ENCODE peak calls at places on chromosomes 11 and 22, in five cellular contexts. X is K562, U is HCT116, C is HepG2, Q is H1. R is an unnamed sample.

GRCh38 chr11:64935634-64936081 is at the start of gene GPHA2:
- DNase-seq in Q (peak), X (peak), U (no peak), C (peak), R (peak)

GRCh38 chr11:126834149-126834548 is 166.4 kb downstream of the KIRREL3 start:
- DNase-seq in C (no peak), X (peak), U (no peak), Q (no peak), R (no peak)

GRCh38 chr22:39290248-39290720 is 29.1 kb downstream of the RPL3 start:
- DNase-seq in Q (no peak), U (peak), C (no peak), X (no peak), R (no peak)

GRCh38 chr22:44664149-44664548 is 37.9 kb upstream of the PRR5 start:
- DNase-seq in X (no peak), Q (no peak), C (no peak), U (no peak), R (no peak)

GRCh38 chr11:73245461-73245860 is 26.7 kb upstream of the P2RY6 start:
- DNase-seq in X (no peak), C (no peak), U (no peak), Q (no peak), R (no peak)

GRCh38 chr11:96696736-96697135 is 306.9 kb downstream of the JRKL start:
- DNase-seq in C (no peak), X (no peak), U (no peak), Q (no peak), R (no peak)

GRCh38 chr11:34262601-34263081 is 95.2 kb downstream of the ABTB2 start:
- DNase-seq in X (no peak), C (no peak), Q (no peak), U (no peak), R (no peak)

GRCh38 chr11:12512826-12513395 is 135.5 kb downstream of the PARVA start:
- DNase-seq in X (no peak), Q (peak), U (no peak), C (no peak), R (no peak)

GRCh38 chr11:57776101-57776511 is 14.5 kb downstream of the CTNND1 start:
- DNase-seq in C (no peak), X (no peak), U (no peak), Q (no peak), R (peak)

GRCh38 chr11:125341676-125342075 is 154.4 kb downstream of the FEZ1 start:
- DNase-seq in C (no peak), Q (no peak), U (no peak), X (no peak), R (no peak)
- TF ChIP-seq JUND in C (no peak), Q (no peak), U (no peak), X (no peak), R (no peak)

GRCh38 chr11:125428486-125429173 is 67.4 kb downstream of the FEZ1 start:
- DNase-seq in U (no peak), X (peak), Q (no peak), C (no peak), R (no peak)

GRCh38 chr11:125431481-125431880 is 64.6 kb downstream of the FEZ1 start:
- DNase-seq in C (no peak), U (no peak), Q (no peak), X (no peak), R (no peak)

GRCh38 chr11:125431009-125431408 is 65.1 kb downstream of the FEZ1 start:
- DNase-seq in C (no peak), Q (no peak), X (no peak), U (no peak), R (no peak)

GRCh38 chr11:125429174-125429707 is 66.8 kb downstream of the FEZ1 start:
- DNase-seq in C (peak), Q (peak), X (peak), U (peak), R (peak)

DNA sequence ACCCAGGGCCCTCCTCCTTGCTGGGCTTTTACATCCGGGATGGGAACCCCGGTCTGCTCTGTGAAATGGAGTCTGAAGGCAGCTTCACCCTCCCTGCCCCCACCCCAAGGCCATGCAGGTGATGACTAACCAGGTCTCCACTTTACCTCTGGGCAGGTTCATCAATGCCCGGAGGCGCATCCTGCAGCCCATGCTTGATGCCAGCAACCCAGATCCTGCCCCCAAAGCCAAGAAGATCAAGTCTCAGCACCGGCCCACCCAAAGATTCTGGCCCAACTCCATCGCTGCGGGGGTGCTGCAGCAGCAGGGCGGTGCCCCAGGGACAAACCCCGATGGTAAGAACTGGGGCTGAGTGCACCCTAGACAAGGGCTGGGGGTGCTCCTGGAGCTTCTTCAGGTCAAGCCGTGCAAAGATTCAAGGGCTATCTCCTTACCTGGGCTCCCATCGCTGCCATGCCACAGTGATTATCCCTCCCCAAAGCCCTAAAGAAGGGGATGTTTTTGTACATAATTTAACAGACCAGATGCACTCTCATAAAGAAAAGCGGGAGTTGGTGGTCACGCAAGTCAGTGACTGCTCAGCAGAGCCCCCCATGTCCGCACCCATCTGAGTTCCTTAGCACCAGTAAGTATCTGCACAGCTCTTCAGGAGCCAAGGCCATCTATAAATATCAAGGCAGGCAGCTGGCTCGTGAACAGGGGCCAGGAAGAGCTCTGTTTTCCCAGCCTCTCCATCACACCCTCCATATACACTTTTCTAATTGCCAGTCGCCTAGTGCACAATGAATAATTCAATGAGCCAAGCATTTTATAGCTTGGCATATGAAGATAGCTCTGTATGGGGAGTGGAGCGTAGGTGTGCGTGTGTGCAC is 66.0 kb downstream of the FEZ1 start:
- DNase-seq in U (no peak), X (no peak), Q (no peak), C (no peak), R (no peak)
- TF ChIP-seq JUND in U (no peak), X (no peak), Q (no peak), C (no peak), R (no peak)

GRCh38 chr11:26247340-26247739 is 84.6 kb upstream of the ANO3 start:
- DNase-seq in C (no peak), Q (no peak), U (no peak), X (no peak), R (no peak)

GRCh38 chr11:26243426-26243825 is 88.5 kb upstream of the ANO3 start:
- DNase-seq in X (no peak), U (no peak), Q (no peak), C (no peak), R (no peak)

GRCh38 chr11:26245046-26245445 is 86.9 kb upstream of the ANO3 start:
- DNase-seq in X (no peak), C (no peak), U (no peak), Q (no peak), R (no peak)

GRCh38 chr11:26248661-26249060 is 83.3 kb upstream of the ANO3 start:
- DNase-seq in C (no peak), U (no peak), X (no peak), Q (no peak), R (no peak)

GRCh38 chr11:26244207-26244606 is 87.7 kb upstream of the ANO3 start:
- DNase-seq in X (no peak), Q (no peak), U (no peak), C (no peak), R (no peak)
- TF ChIP-seq JUND in X (no peak), Q (no peak), U (no peak), C (no peak), R (no peak)

DNA sequence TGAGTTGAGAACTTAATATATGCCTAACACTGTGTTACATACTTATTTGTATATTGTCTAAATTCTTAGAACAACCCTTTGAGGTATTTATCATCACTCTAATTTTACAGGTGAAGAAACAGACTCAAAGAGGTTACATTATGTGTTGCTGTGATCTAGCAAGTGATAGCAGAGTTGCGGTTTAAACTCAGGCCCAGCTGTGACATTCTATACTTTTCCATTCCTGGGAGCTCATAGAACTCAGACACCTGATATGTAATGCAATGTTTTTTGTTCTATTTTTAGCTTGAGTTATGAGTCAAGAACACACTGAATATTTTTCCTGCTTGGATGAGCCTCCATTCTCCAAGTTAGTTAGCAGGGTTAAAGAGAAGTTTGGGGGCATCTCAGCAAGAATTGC is 449.7 kb upstream of the DDI1 start:
- DNase-seq in Q (no peak), U (no peak), C (no peak), X (no peak), R (no peak)
- TF ChIP-seq JUND in Q (no peak), U (no peak), C (no peak), X (no peak), R (no peak)

DNA sequence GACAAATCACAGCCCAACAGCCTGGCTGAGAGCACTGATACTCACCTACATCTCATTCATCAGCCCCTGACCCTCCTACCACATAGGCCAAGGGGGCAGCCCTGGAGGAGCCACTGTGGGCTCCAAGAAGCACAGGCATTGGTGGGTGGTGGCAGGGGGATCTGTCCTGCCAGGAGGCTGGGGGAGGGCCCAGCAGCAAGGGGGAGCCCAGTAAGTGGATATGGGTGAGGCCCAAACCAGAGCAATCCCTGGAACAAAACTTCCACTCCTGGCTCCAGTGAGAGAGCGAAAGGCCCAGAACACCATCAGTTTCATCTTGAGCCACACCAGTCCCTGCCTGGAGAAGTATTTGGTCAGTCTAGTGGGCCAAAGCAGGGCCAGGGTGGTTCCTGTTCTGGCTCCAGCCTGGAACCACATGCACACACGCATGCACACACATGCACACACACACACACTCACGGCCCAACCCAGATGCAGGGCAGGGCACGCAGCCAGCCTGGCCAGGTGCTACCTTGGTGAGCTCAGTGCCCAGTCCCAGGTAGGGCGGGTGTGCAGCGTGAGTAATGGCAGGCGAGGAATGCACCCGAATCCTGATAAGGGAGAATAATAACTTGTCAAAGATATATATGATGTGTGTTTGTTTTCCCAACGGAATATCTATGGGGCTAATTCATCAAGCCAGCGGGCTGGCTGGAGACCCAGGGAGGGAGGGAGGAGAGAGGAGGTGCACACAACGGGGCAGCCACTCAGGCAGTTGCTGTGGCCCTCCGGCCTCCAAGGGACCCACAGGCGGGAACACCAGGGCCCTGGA is 79.4 kb downstream of the BUD13 start:
- DNase-seq in X (no peak), Q (peak), U (no peak), C (no peak), R (no peak)
- TF ChIP-seq JUND in X (no peak), Q (no peak), U (no peak), C (no peak), R (no peak)

GRCh38 chr11:16454284-16454683 is 97.9 kb upstream of the SOX6 start:
- DNase-seq in C (no peak), U (no peak), Q (no peak), X (no peak), R (no peak)

GRCh38 chr11:16460508-16460907 is 104.2 kb upstream of the SOX6 start:
- DNase-seq in C (no peak), Q (no peak), U (no peak), X (no peak), R (no peak)

GRCh38 chr11:16456366-16456765 is 100.0 kb upstream of the SOX6 start:
- DNase-seq in C (no peak), X (no peak), U (no peak), Q (no peak), R (no peak)
- TF ChIP-seq JUND in C (no peak), X (no peak), U (no peak), Q (no peak), R (no peak)

DNA sequence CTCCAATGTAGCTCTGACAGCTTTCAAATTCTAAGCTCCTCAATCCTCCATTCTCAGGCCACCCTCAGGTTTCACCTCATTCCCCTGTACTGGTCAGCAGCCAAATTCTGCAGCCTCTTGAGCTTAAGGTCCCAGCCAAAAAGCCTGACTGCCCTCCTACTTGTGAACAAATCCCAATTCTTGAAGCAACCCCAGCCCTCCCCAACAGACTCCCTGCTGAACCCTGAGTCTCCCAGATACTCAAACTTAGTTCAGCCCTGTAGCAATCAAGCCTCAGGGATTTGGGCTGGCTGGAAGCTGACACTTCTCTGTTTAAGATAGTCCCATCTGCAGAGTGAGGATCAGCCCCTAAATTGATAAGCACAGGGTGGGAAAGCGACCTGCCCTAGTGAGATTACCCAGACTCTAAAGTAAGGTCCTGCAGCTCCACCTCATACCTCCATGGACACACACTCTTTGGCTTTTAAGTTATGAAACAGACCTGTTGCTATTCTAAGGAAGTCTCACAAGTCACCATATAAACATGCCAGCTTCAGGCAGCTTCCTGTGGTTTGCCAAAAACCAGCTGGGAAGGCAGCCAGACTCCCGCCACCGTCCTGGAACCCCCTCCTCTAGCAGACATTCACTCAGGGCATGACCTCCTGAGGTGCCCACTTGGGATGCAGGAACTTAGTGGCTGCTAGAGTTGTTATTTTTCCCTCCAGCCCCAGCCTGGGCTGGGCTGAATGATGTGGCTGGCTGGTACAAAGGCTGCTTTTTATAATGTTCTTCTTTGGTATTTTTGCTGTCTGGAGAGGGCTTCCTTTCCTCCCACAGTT is 82.5 kb upstream of the PICALM start:
- DNase-seq in U (no peak), Q (no peak), X (peak), C (no peak), R (no peak)
- TF ChIP-seq JUND in U (no peak), Q (no peak), X (peak), C (no peak), R (no peak)